ENCODE peak calls at places on chromosomes 6 and 20, in four cellular contexts. N is GM23338, M is lower lobe of right lung, K is left lung. O is an unnamed sample.

GRCh38 chr6:35213824-35214756 is at the start of gene SCUBE3:
- DNase-seq in N (peak), M (no peak), K (peak), O (no peak)

GRCh38 chr6:113696960-113697359 is 160.2 kb upstream of the MARCKS start:
- DNase-seq in N (no peak), M (no peak), K (no peak), O (no peak)

GRCh38 chr6:17397764-17398194 is 4.4 kb downstream of the CAP2 start:
- DNase-seq in N (no peak), M (no peak), K (no peak), O (no peak)

GRCh38 chr20:33909331-33909921 is 84.3 kb upstream of the RALY start:
- DNase-seq in N (no peak), M (no peak), K (no peak), O (no peak)

GRCh38 chr20:39144757-39145156 is 182.6 kb downstream of the DHX35 start:
- DNase-seq in N (no peak), M (no peak), K (no peak), O (no peak)

GRCh38 chr6:20674664-20675063 is 140.4 kb downstream of the CDKAL1 start:
- DNase-seq in N (no peak), M (no peak), K (no peak), O (no peak)

GRCh38 chr20:48846516-48847492 is 19.0 kb upstream of the PREX1 start:
- DNase-seq in N (peak), M (no peak), K (no peak), O (no peak)

GRCh38 chr6:160973311-160973710 is 18.3 kb upstream of the MAP3K4 start:
- DNase-seq in N (no peak), M (no peak), K (no peak), O (no peak)

GRCh38 chr6:95519228-95520037 is 57.9 kb upstream of the MANEA start:
- DNase-seq in N (no peak), M (no peak), K (peak), O (no peak)

GRCh38 chr20:45842169-45842812 is 8.7 kb downstream of the SNX21 start:
- DNase-seq in N (no peak), M (no peak), K (no peak), O (no peak)

GRCh38 chr6:21666200-21666671 is 72.7 kb downstream of the SOX4 start:
- DNase-seq in N (peak), M (no peak), K (no peak), O (no peak)

GRCh38 chr20:38447251-38447661 is 12.1 kb upstream of the SNHG17 start:
- DNase-seq in N (peak), M (no peak), K (no peak), O (no peak)

GRCh38 chr6:32082951-32083350 is 26.2 kb downstream of the TNXB start:
- DNase-seq in N (no peak), M (no peak), K (no peak), O (no peak)

GRCh38 chr6:161168281-161168891 is 105.5 kb downstream of the AGPAT4 start:
- DNase-seq in N (peak), M (no peak), K (no peak), O (peak)

GRCh38 chr20:45441746-45442145 is 25.8 kb downstream of the PIGT start:
- DNase-seq in N (no peak), M (no peak), K (no peak), O (no peak)

GRCh38 chr6:121236984-121237383 is 97.3 kb downstream of the TBC1D32 start:
- DNase-seq in N (no peak), M (no peak), K (no peak), O (no peak)

GRCh38 chr20:34111057-34111711 is 859 bp downstream of the EIF2S2 start:
- DNase-seq in N (peak), M (no peak), K (no peak), O (peak)

GRCh38 chr6:110430236-110430635 is 14.9 kb upstream of the DDO start:
- DNase-seq in N (peak), M (no peak), K (no peak), O (no peak)

GRCh38 chr20:19252670-19253120 is 40.3 kb downstream of the SLC24A3 start:
- DNase-seq in N (no peak), M (peak), K (no peak), O (no peak)

GRCh38 chr6:132282696-132283095 is 118.6 kb downstream of the MOXD1 start:
- DNase-seq in N (no peak), M (no peak), K (no peak), O (no peak)

GRCh38 chr6:118468682-118469465 is 79.2 kb upstream of the PLN start:
- DNase-seq in N (no peak), M (no peak), K (no peak), O (no peak)

GRCh38 chr6:11798096-11798495 is 19.5 kb upstream of the ADTRP start:
- DNase-seq in N (no peak), M (no peak), K (no peak), O (no peak)

GRCh38 chr6:40582892-40583291 is 4.3 kb downstream of the LRFN2 start:
- DNase-seq in N (peak), M (no peak), K (no peak), O (no peak)

GRCh38 chr6:81988446-81988845 is 236.0 kb upstream of the TENT5A start:
- DNase-seq in N (no peak), M (no peak), K (no peak), O (no peak)

GRCh38 chr20:18590163-18590562 is 2.3 kb downstream of the DTD1 start:
- DNase-seq in N (no peak), M (no peak), K (no peak), O (no peak)

GRCh38 chr20:44720617-44720993 is 5.4 kb downstream of the CCN5 start:
- DNase-seq in N (no peak), M (peak), K (no peak), O (no peak)

GRCh38 chr6:47083586-47084047 is 41.5 kb upstream of the ADGRF1 start:
- DNase-seq in N (no peak), M (peak), K (peak), O (peak)

GRCh38 chr6:11798538-11798937 is 19.9 kb upstream of the ADTRP start:
- DNase-seq in N (no peak), M (no peak), K (no peak), O (no peak)

GRCh38 chr6:145015739-145016558 is 719.4 kb downstream of the EPM2A start:
- DNase-seq in N (no peak), M (no peak), K (no peak), O (no peak)

GRCh38 chr20:64079273-64080012 is at the start of gene RGS19:
- DNase-seq in N (peak), M (peak), K (peak), O (peak)

GRCh38 chr20:64069614-64070243 is 6.7 kb downstream of the TCEA2 start:
- DNase-seq in N (peak), M (peak), K (no peak), O (no peak)

GRCh38 chr6:43299338-43300293 is 1.6 kb downstream of the SLC22A7 start:
- DNase-seq in N (no peak), M (no peak), K (no peak), O (no peak)

GRCh38 chr6:47106216-47106615 is 64.1 kb upstream of the ADGRF1 start:
- DNase-seq in N (no peak), M (no peak), K (no peak), O (no peak)

GRCh38 chr20:10861086-10861485 is 187.3 kb upstream of the JAG1 start:
- DNase-seq in N (no peak), M (no peak), K (no peak), O (no peak)

GRCh38 chr6:35304299-35304698 is 6.7 kb downstream of the DEF6 start:
- DNase-seq in N (no peak), M (no peak), K (no peak), O (no peak)

GRCh38 chr20:45037050-45037449 is 63.9 kb downstream of the KCNS1 start:
- DNase-seq in N (no peak), M (no peak), K (no peak), O (no peak)

GRCh38 chr6:127554435-127555006 is 22.5 kb upstream of the C6orf58 start:
- DNase-seq in N (peak), M (no peak), K (no peak), O (no peak)

GRCh38 chr6:90860822-90861601 is 274.1 kb upstream of the MAP3K7 start:
- DNase-seq in N (no peak), M (no peak), K (no peak), O (no peak)

GRCh38 chr20:54475334-54476287 is at the start of gene DOK5:
- DNase-seq in N (peak), M (peak), K (peak), O (no peak)
- H3K4me3 ChIP-seq in N (peak), M (peak), K (peak), O (peak)

GRCh38 chr6:26553264-26553738 is 15.1 kb downstream of the HMGN4 start:
- DNase-seq in N (peak), M (peak), K (no peak), O (peak)

GRCh38 chr6:26553739-26554668 is 15.8 kb downstream of the HMGN4 start:
- DNase-seq in N (peak), M (peak), K (no peak), O (peak)

GRCh38 chr6:26555505-26556262 is 17.5 kb downstream of the HMGN4 start:
- DNase-seq in N (peak), M (no peak), K (no peak), O (no peak)

GRCh38 chr6:26554669-26555504 is 16.7 kb downstream of the HMGN4 start:
- DNase-seq in N (peak), M (no peak), K (no peak), O (no peak)

GRCh38 chr6:26556263-26557070 is 18.3 kb downstream of the HMGN4 start:
- DNase-seq in N (peak), M (no peak), K (no peak), O (no peak)
- H3K4me3 ChIP-seq in N (peak), M (no peak), K (no peak), O (no peak)

GRCh38 chr20:54132612-54133433 is 41.0 kb downstream of the CYP24A1 start:
- DNase-seq in N (peak), M (no peak), K (no peak), O (no peak)
- H3K4me3 ChIP-seq in N (no peak), M (no peak), K (no peak), O (no peak)

GRCh38 chr20:31910071-31910803 is 39.8 kb downstream of the TTLL9 start:
- DNase-seq in N (no peak), M (no peak), K (no peak), O (no peak)
- H3K4me3 ChIP-seq in N (no peak), M (no peak), K (no peak), O (no peak)

GRCh38 chr6:149938571-149939462 is 3.0 kb upstream of the ULBP2 start:
- DNase-seq in N (no peak), M (no peak), K (peak), O (no peak)

GRCh38 chr6:149940673-149940984 is 1.2 kb upstream of the ULBP2 start:
- DNase-seq in N (no peak), M (no peak), K (no peak), O (no peak)

GRCh38 chr6:149939909-149940672 is 1.7 kb upstream of the ULBP2 start:
- DNase-seq in N (no peak), M (no peak), K (no peak), O (no peak)

GRCh38 chr6:149941583-149942460 is at the start of gene ULBP2:
- DNase-seq in N (peak), M (peak), K (peak), O (peak)

GRCh38 chr6:149942461-149942829 is 631 bp downstream of the ULBP2 start:
- DNase-seq in N (no peak), M (no peak), K (no peak), O (no peak)
- H3K4me3 ChIP-seq in N (peak), M (peak), K (peak), O (peak)

O was measured in right lobe of liver.